ENCODE peak calls at places on chromosomes 3 and 15, in ten cellular contexts. H is GM13976, R is M059J, B is NCI-H774, O is mesothelial cell of epicardium, A is hippocampal formation, K is HuH-7, X is AG09319, S is SW 1271, C is H54. J is an unnamed sample.
A peak's percentile ranks its signal among the peaks of the same experiment; 100 is the strongest.

GRCh38 chr3:60333710-60334109 is 917.5 kb downstream of the FHIT start:
- DNase-seq in C (no peak), A (no peak), O (no peak), X (no peak), H (no peak), B (no peak), R (no peak), S (no peak), K (no peak), J (no peak)

GRCh38 chr15:67135494-67135893 is 70.1 kb downstream of the SMAD3 start:
- DNase-seq in K (no peak), X (peak; percentile 75), A (no peak), C (no peak), O (no peak), B (no peak), H (no peak), R (peak; percentile 65), S (no peak), J (no peak)

GRCh38 chr3:107988464-107989156 is 102.2 kb downstream of the CD47 start:
- DNase-seq in X (peak; percentile 20), S (peak; percentile 30), O (no peak), C (no peak), A (no peak), K (no peak), B (no peak), H (no peak), R (peak; percentile 85), J (no peak)

GRCh38 chr3:127000792-127001191 is 17.9 kb downstream of the PLXNA1 start:
- DNase-seq in X (no peak), K (no peak), O (no peak), C (no peak), H (no peak), S (no peak), R (no peak), A (no peak), B (no peak), J (no peak)

GRCh38 chr3:130480736-130481135 is 36.2 kb upstream of the COL6A6 start:
- DNase-seq in B (no peak), H (no peak), S (peak; percentile 11), C (no peak), K (no peak), A (no peak), O (no peak), R (peak; percentile 29), X (peak; percentile 63), J (no peak)

GRCh38 chr3:173397161-173398110 is at the start of gene NLGN1:
- DNase-seq in H (peak; percentile 25), B (peak; percentile 85), R (peak; percentile 76), S (no peak), O (peak; percentile 42), C (peak; percentile 41), K (peak; percentile 55), X (peak; percentile 53), A (peak; percentile 80), J (peak; percentile 79)

GRCh38 chr3:47661121-47661752 is 82.6 kb upstream of the CSPG5 start:
- DNase-seq in B (no peak), R (peak; percentile 60), C (peak; percentile 42), S (no peak), O (no peak), X (peak; percentile 4), K (no peak), H (no peak), A (no peak), J (no peak)

GRCh38 chr3:132788299-132788698 is 66.1 kb upstream of the NPHP3 start:
- DNase-seq in A (peak; percentile 66), X (peak; percentile 15), C (no peak), R (peak; percentile 86), B (no peak), O (no peak), H (no peak), K (no peak), S (no peak), J (no peak)

GRCh38 chr3:158167737-158168469 is 58.0 kb downstream of the RSRC1 start:
- DNase-seq in H (no peak), K (no peak), R (peak; percentile 100), B (no peak), X (peak; percentile 88), C (peak; percentile 45), A (no peak), S (peak; percentile 95), O (no peak), J (no peak)